ENCODE peak calls at places on chromosomes 5 and 9, in five cellular contexts. One of them, this sample, is unnamed. For H3K4me1, the result is how much of the 10 kb centered on the place peaks cover.

GRCh38 chr5:143605403-143606005 is 202.0 kb upstream of the NR3C1 start:
- DNase-seq in mesenchymal stem cell: peak
- DNase-seq in breast epithelium: no peak
- DNase-seq in transverse colon: peak
- DNase-seq in prostate gland: no peak
- DNase-seq in this sample: peak

GRCh38 chr5:178287091-178287790 is 54.6 kb upstream of the PHYKPL start:
- DNase-seq in mesenchymal stem cell: no peak
- DNase-seq in breast epithelium: no peak
- DNase-seq in transverse colon: no peak
- DNase-seq in prostate gland: no peak
- DNase-seq in this sample: peak

GRCh38 chr9:18980124-18980660 is 52.8 kb downstream of the SAXO1 start:
- DNase-seq in mesenchymal stem cell: no peak
- DNase-seq in breast epithelium: no peak
- DNase-seq in transverse colon: no peak
- DNase-seq in prostate gland: no peak
- DNase-seq in this sample: no peak

GRCh38 chr5:40150896-40151295 is 528.8 kb upstream of the PTGER4 start:
- DNase-seq in mesenchymal stem cell: no peak
- DNase-seq in breast epithelium: no peak
- DNase-seq in transverse colon: no peak
- DNase-seq in prostate gland: no peak
- DNase-seq in this sample: no peak

GRCh38 chr5:107554776-107555424 is 115.8 kb downstream of the EFNA5 start:
- DNase-seq in mesenchymal stem cell: no peak
- DNase-seq in breast epithelium: no peak
- DNase-seq in transverse colon: no peak
- DNase-seq in prostate gland: no peak
- DNase-seq in this sample: no peak

GRCh38 chr5:124395287-124395686 is 351.2 kb downstream of the ZNF608 start:
- DNase-seq in mesenchymal stem cell: peak
- DNase-seq in breast epithelium: no peak
- DNase-seq in transverse colon: no peak
- DNase-seq in prostate gland: no peak
- DNase-seq in this sample: no peak

GRCh38 chr9:106334081-106334480 is 528.9 kb upstream of the ZNF462 start:
- DNase-seq in mesenchymal stem cell: no peak
- DNase-seq in breast epithelium: no peak
- DNase-seq in transverse colon: no peak
- DNase-seq in prostate gland: no peak
- DNase-seq in this sample: no peak

GRCh38 chr5:115246361-115246991 is 16.2 kb downstream of the PGGT1B start:
- DNase-seq in mesenchymal stem cell: peak
- DNase-seq in breast epithelium: no peak
- DNase-seq in transverse colon: no peak
- DNase-seq in prostate gland: no peak
- DNase-seq in this sample: no peak

GRCh38 chr5:65482727-65483473 is 1.2 kb upstream of the ADAMTS6 start:
- DNase-seq in mesenchymal stem cell: peak
- DNase-seq in breast epithelium: no peak
- DNase-seq in transverse colon: no peak
- DNase-seq in prostate gland: no peak
- DNase-seq in this sample: no peak

GRCh38 chr9:14584571-14584970 is 108.7 kb downstream of the ZDHHC21 start:
- DNase-seq in mesenchymal stem cell: peak
- DNase-seq in breast epithelium: no peak
- DNase-seq in transverse colon: no peak
- DNase-seq in prostate gland: no peak
- DNase-seq in this sample: no peak

GRCh38 chr5:170336065-170336464 is 38.5 kb upstream of the LCP2 start:
- DNase-seq in mesenchymal stem cell: no peak
- DNase-seq in breast epithelium: no peak
- DNase-seq in transverse colon: no peak
- DNase-seq in prostate gland: no peak
- DNase-seq in this sample: no peak

GRCh38 chr5:132686193-132686592 is 12.4 kb downstream of the IL4 start:
- DNase-seq in mesenchymal stem cell: no peak
- DNase-seq in breast epithelium: no peak
- DNase-seq in transverse colon: no peak
- DNase-seq in prostate gland: no peak
- DNase-seq in this sample: no peak

GRCh38 chr9:105157178-105157583 is 87.3 kb upstream of the SLC44A1 start:
- DNase-seq in mesenchymal stem cell: peak
- DNase-seq in breast epithelium: no peak
- DNase-seq in transverse colon: peak
- DNase-seq in prostate gland: peak
- DNase-seq in this sample: peak

GRCh38 chr5:157941616-157942015 is 82.7 kb upstream of the CLINT1 start:
- DNase-seq in mesenchymal stem cell: no peak
- DNase-seq in breast epithelium: no peak
- DNase-seq in transverse colon: no peak
- DNase-seq in prostate gland: no peak
- DNase-seq in this sample: no peak

GRCh38 chr5:14184725-14185124 is 41.6 kb downstream of the TRIO start:
- DNase-seq in mesenchymal stem cell: no peak
- DNase-seq in breast epithelium: no peak
- DNase-seq in transverse colon: no peak
- DNase-seq in prostate gland: no peak
- DNase-seq in this sample: no peak

GRCh38 chr9:83965350-83966208 is 14.4 kb downstream of the HNRNPK start:
- DNase-seq in mesenchymal stem cell: peak
- DNase-seq in breast epithelium: no peak
- DNase-seq in transverse colon: no peak
- DNase-seq in prostate gland: no peak
- DNase-seq in this sample: no peak

GRCh38 chr5:112729630-112730029 is 8.1 kb upstream of the APC start:
- DNase-seq in mesenchymal stem cell: no peak
- DNase-seq in breast epithelium: no peak
- DNase-seq in transverse colon: no peak
- DNase-seq in prostate gland: no peak
- DNase-seq in this sample: no peak

GRCh38 chr5:72458407-72458806 is 48.8 kb downstream of the ZNF366 start:
- DNase-seq in mesenchymal stem cell: no peak
- DNase-seq in breast epithelium: no peak
- DNase-seq in transverse colon: no peak
- DNase-seq in prostate gland: no peak
- DNase-seq in this sample: no peak

GRCh38 chr5:22070151-22070550 is 783.0 kb downstream of the CDH12 start:
- DNase-seq in mesenchymal stem cell: no peak
- DNase-seq in breast epithelium: no peak
- DNase-seq in transverse colon: no peak
- DNase-seq in prostate gland: no peak
- DNase-seq in this sample: no peak

GRCh38 chr5:72525816-72526215 is 18.6 kb upstream of the ZNF366 start:
- DNase-seq in mesenchymal stem cell: peak
- DNase-seq in breast epithelium: no peak
- DNase-seq in transverse colon: no peak
- DNase-seq in prostate gland: no peak
- DNase-seq in this sample: no peak

GRCh38 chr9:121299467-121300282 is 31.7 kb downstream of the GSN start:
- DNase-seq in mesenchymal stem cell: peak
- DNase-seq in breast epithelium: peak
- DNase-seq in transverse colon: peak
- DNase-seq in prostate gland: no peak
- DNase-seq in this sample: peak

GRCh38 chr5:68499952-68500351 is 284.4 kb downstream of the PIK3R1 start:
- DNase-seq in mesenchymal stem cell: no peak
- DNase-seq in breast epithelium: no peak
- DNase-seq in transverse colon: no peak
- DNase-seq in prostate gland: no peak
- DNase-seq in this sample: no peak

GRCh38 chr5:16886366-16886736 is 49.7 kb downstream of the MYO10 start:
- DNase-seq in mesenchymal stem cell: peak
- DNase-seq in breast epithelium: no peak
- DNase-seq in transverse colon: no peak
- DNase-seq in prostate gland: no peak
- DNase-seq in this sample: no peak
- H3K4me1 ChIP-seq in mesenchymal stem cell: under half
- H3K4me1 ChIP-seq in breast epithelium: under half
- H3K4me1 ChIP-seq in transverse colon: half or more
- H3K4me1 ChIP-seq in prostate gland: under half
- H3K4me1 ChIP-seq in this sample: under half

GRCh38 chr9:36832232-36832795 is 201.8 kb downstream of the PAX5 start:
- DNase-seq in mesenchymal stem cell: no peak
- DNase-seq in breast epithelium: no peak
- DNase-seq in transverse colon: no peak
- DNase-seq in prostate gland: no peak
- DNase-seq in this sample: peak

GRCh38 chr9:36831381-36832231 is 202.5 kb downstream of the PAX5 start:
- DNase-seq in mesenchymal stem cell: no peak
- DNase-seq in breast epithelium: no peak
- DNase-seq in transverse colon: no peak
- DNase-seq in prostate gland: no peak
- DNase-seq in this sample: peak

GRCh38 chr9:36835271-36835996 is 198.6 kb downstream of the PAX5 start:
- DNase-seq in mesenchymal stem cell: no peak
- DNase-seq in breast epithelium: no peak
- DNase-seq in transverse colon: no peak
- DNase-seq in prostate gland: no peak
- DNase-seq in this sample: peak

GRCh38 chr9:36834736-36835135 is 199.3 kb downstream of the PAX5 start:
- DNase-seq in mesenchymal stem cell: no peak
- DNase-seq in breast epithelium: no peak
- DNase-seq in transverse colon: no peak
- DNase-seq in prostate gland: no peak
- DNase-seq in this sample: peak

DNA sequence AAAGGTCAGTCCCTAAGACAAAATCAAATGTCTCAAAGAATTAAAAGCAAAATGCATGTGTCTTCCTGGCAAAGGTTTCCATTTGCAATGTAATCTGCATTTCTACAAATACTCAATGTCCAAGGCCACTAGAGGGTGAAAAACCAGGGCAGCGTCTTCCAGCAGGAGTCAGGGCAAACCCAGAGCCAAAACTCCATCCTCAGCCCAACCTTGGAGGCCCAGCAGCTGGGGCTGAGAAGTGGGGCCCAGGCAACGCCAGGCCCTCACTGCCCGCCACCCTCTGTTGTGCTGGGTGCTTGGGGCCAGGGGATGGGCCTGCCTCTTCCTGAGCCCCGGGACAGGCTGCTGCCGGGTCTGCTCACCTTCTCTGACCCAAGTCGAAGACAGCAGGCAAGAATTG is 200.1 kb downstream of the PAX5 start:
- DNase-seq in mesenchymal stem cell: no peak
- DNase-seq in breast epithelium: no peak
- DNase-seq in transverse colon: no peak
- DNase-seq in prostate gland: no peak
- DNase-seq in this sample: peak
- H3K4me1 ChIP-seq in mesenchymal stem cell: under half
- H3K4me1 ChIP-seq in breast epithelium: under half
- H3K4me1 ChIP-seq in transverse colon: under half
- H3K4me1 ChIP-seq in prostate gland: under half
- H3K4me1 ChIP-seq in this sample: under half

DNA sequence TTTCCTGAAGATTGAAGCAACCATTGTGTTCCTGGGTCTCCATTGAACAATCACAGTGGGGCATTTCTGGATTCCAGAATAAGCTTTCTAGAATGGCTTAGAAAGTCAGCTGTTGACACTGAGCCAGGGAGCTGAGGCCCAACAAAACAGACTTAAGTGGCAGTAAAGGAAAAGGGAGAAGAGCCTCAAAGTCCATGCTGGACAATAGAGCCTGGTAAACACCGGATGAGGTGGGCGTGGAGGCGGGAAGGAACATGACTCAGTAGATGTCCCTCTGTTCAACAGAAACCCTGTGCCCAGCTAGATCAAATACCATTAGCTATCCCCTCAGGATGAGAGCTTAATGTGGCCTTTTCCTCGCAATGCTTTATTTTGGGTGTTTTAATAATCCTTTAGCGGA is 14.7 kb downstream of the SPARC start:
- DNase-seq in mesenchymal stem cell: peak
- DNase-seq in breast epithelium: no peak
- DNase-seq in transverse colon: peak
- DNase-seq in prostate gland: no peak
- DNase-seq in this sample: no peak
- H3K4me1 ChIP-seq in mesenchymal stem cell: under half
- H3K4me1 ChIP-seq in breast epithelium: under half
- H3K4me1 ChIP-seq in transverse colon: half or more
- H3K4me1 ChIP-seq in prostate gland: under half
- H3K4me1 ChIP-seq in this sample: under half

GRCh38 chr5:149675467-149676201 is 54.5 kb upstream of the PPARGC1B start:
- DNase-seq in mesenchymal stem cell: no peak
- DNase-seq in breast epithelium: no peak
- DNase-seq in transverse colon: peak
- DNase-seq in prostate gland: no peak
- DNase-seq in this sample: peak

GRCh38 chr5:149667827-149668122 is 62.3 kb upstream of the PPARGC1B start:
- DNase-seq in mesenchymal stem cell: no peak
- DNase-seq in breast epithelium: no peak
- DNase-seq in transverse colon: no peak
- DNase-seq in prostate gland: no peak
- DNase-seq in this sample: no peak

GRCh38 chr5:149672701-149673455 is 57.2 kb upstream of the PPARGC1B start:
- DNase-seq in mesenchymal stem cell: no peak
- DNase-seq in breast epithelium: no peak
- DNase-seq in transverse colon: no peak
- DNase-seq in prostate gland: no peak
- DNase-seq in this sample: no peak

GRCh38 chr5:149674686-149675085 is 55.4 kb upstream of the PPARGC1B start:
- DNase-seq in mesenchymal stem cell: no peak
- DNase-seq in breast epithelium: no peak
- DNase-seq in transverse colon: no peak
- DNase-seq in prostate gland: no peak
- DNase-seq in this sample: no peak

DNA sequence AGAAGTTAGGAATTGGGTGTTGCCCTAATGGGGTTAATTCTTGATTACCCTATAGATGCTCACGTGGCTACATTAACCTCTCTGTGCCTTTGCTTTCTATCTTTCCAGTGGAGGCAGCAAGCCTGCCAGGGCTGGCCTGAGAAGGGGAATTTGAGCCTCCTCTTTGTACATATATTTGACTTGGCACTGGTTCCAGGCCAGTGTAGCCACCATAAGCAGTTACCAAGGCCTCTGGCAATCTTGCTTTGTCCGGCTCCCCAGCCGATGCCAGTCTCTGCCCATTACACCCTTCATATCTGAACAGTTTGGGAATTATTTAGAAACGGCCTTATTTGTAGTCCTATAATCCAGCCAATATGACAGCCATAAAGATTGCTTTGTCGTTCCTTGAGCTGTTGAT is 58.6 kb upstream of the PPARGC1B start:
- DNase-seq in mesenchymal stem cell: no peak
- DNase-seq in breast epithelium: no peak
- DNase-seq in transverse colon: peak
- DNase-seq in prostate gland: peak
- DNase-seq in this sample: peak
- H3K4me1 ChIP-seq in mesenchymal stem cell: under half
- H3K4me1 ChIP-seq in breast epithelium: under half
- H3K4me1 ChIP-seq in transverse colon: half or more
- H3K4me1 ChIP-seq in prostate gland: under half
- H3K4me1 ChIP-seq in this sample: under half

This sample was measured in Peyer's patch.